ENCODE peak calls at places on chromosomes 16 and 17, in nine cellular contexts. O is HFF-Myc; P is left lung; S is CD8-positive, alpha-beta memory T cell; E is H7; R is A673; K is thyroid gland; V is adrenal gland; L is effector memory CD4-positive, alpha-beta T cell. H is an unnamed sample.

GRCh38 chr17:43556292-43556691 is 10.2 kb upstream of the ETV4 start:
- DNase-seq in O (peak; percentile 96), P (peak; percentile 66), S (no peak), E (no peak), R (no peak), K (peak; percentile 33), V (peak; percentile 43), L (no peak), H (no peak)

GRCh38 chr17:47948706-47949196 is 7.4 kb downstream of the PNPO start:
- DNase-seq in O (no peak), P (peak; percentile 44), S (no peak), E (no peak), R (no peak), K (peak; percentile 31), V (peak; percentile 51), L (no peak), H (no peak)

GRCh38 chr17:45451131-45451530 is 18.5 kb upstream of the ARHGAP27 start:
- DNase-seq in O (no peak), P (peak; percentile 30), S (no peak), E (peak; percentile 67), R (no peak), K (no peak), V (no peak), L (no peak), H (no peak)

GRCh38 chr17:61568219-61569072 is 22.6 kb downstream of the NACA2 start:
- DNase-seq in O (no peak), P (no peak), S (no peak), E (no peak), R (no peak), K (no peak), V (no peak), L (no peak), H (no peak)

GRCh38 chr16:86791287-86792074 is 213.1 kb downstream of the FOXL1 start:
- DNase-seq in O (no peak), P (no peak), S (no peak), E (no peak), R (peak; percentile 36), K (no peak), V (no peak), L (no peak), H (no peak)

GRCh38 chr17:74430706-74431567 is 951 bp upstream of the GPRC5C start:
- DNase-seq in O (no peak), P (peak; percentile 89), S (no peak), E (peak; percentile 89), R (no peak), K (peak; percentile 100), V (peak; percentile 82), L (no peak), H (peak; percentile 81)

GRCh38 chr16:10668322-10669045 is 26.2 kb downstream of the TEKT5 start:
- DNase-seq in O (no peak), P (no peak), S (no peak), E (peak; percentile 74), R (peak; percentile 36), K (peak; percentile 3), V (no peak), L (no peak), H (no peak)

GRCh38 chr17:59094921-59095530 is 11.7 kb downstream of the TRIM37 start:
- DNase-seq in O (no peak), P (no peak), S (no peak), E (no peak), R (no peak), K (no peak), V (no peak), L (no peak), H (no peak)

GRCh38 chr17:74201250-74201649 is 2.2 kb upstream of the RPL38 start:
- DNase-seq in O (no peak), P (no peak), S (no peak), E (no peak), R (peak; percentile 79), K (no peak), V (peak; percentile 55), L (no peak), H (no peak)

GRCh38 chr17:39750131-39751015 is 12.6 kb downstream of the GRB7 start:
- DNase-seq in O (no peak), P (no peak), S (no peak), E (peak; percentile 55), R (no peak), K (peak; percentile 88), V (no peak), L (no peak), H (no peak)

GRCh38 chr16:53094013-53094630 is 39.3 kb downstream of the CHD9 start:
- DNase-seq in O (no peak), P (peak; percentile 75), S (no peak), E (no peak), R (peak; percentile 98), K (peak; percentile 35), V (peak; percentile 42), L (peak; percentile 58), H (no peak)

GRCh38 chr17:491086-492014 is 138.7 kb upstream of the RPH3AL start:
- DNase-seq in O (no peak), P (peak; percentile 59), S (peak; percentile 52), E (peak; percentile 91), R (peak; percentile 68), K (peak; percentile 52), V (peak; percentile 51), L (no peak), H (no peak)

GRCh38 chr16:66843191-66843590 is 1.0 kb upstream of the CA7 start:
- DNase-seq in O (no peak), P (no peak), S (no peak), E (peak; percentile 39), R (no peak), K (no peak), V (no peak), L (no peak), H (no peak)

GRCh38 chr16:4862639-4863038 is 15.4 kb downstream of the UBN1 start:
- DNase-seq in O (no peak), P (no peak), S (no peak), E (no peak), R (no peak), K (no peak), V (no peak), L (no peak), H (no peak)

GRCh38 chr16:17947165-17947564 is 389.4 kb downstream of the NPIPA8 start:
- DNase-seq in O (no peak), P (no peak), S (no peak), E (no peak), R (no peak), K (no peak), V (no peak), L (no peak), H (no peak)

GRCh38 chr16:26178298-26178697 is 486.5 kb downstream of the HS3ST4 start:
- DNase-seq in O (no peak), P (no peak), S (no peak), E (no peak), R (no peak), K (no peak), V (no peak), L (no peak), H (no peak)

GRCh38 chr17:47188266-47188665 is 829 bp downstream of the CDC27 start:
- DNase-seq in O (no peak), P (no peak), S (no peak), E (peak; percentile 29), R (peak; percentile 15), K (no peak), V (no peak), L (no peak), H (no peak)

GRCh38 chr16:71703324-71703723 is 21.2 kb downstream of the PHLPP2 start:
- DNase-seq in O (no peak), P (no peak), S (no peak), E (no peak), R (no peak), K (no peak), V (no peak), L (no peak), H (no peak)

DNA sequence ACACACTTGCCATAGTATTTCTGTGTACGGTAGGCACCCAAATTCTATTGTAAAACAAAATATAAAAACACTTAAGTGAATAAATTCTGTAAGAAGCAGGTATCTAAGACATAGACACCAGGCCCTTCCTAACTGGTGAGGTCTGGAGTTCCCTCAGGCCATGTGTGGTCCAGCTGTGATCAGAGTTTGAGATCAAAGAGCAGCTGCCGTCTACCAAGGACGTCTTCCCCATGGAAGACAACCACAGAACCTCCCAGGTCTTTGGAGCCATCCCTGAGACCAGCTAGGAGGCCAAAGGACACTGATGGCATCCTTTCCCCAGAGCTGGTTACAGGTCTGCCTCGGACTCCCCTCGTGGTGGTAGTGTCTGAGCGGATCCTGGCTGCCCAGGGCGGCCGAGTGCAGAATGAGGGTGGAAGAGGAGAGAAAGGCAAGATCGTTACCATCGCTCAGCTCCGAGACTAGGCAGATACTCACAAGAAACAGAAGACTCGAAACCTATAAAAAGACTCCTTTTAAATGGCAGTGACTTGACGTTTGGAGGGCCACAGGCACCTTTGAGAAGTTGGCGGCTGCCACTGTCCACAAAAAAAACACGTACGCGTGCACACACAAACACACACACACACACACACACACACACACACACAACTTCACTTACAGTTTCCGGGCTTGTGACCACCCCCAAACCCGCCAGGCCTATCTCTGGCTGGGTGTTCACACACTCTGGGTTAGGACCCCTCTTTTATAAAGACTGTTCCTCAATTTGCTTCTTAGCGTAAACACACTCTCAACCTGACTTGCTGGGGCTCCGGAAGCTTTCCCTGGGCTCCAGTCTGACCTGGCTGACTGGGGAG is 7.5 kb downstream of the TIMP2 start:
- DNase-seq in O (no peak), P (no peak), S (peak; percentile 15), E (no peak), R (no peak), K (no peak), V (no peak), L (no peak), H (no peak)
- H3K4me3 ChIP-seq in O (no peak overlapping the region), P (peak overlapping the region; percentile 23), S (no peak overlapping the region), E (no peak overlapping the region), R (no peak overlapping the region), K (no peak overlapping the region), V (no peak overlapping the region), L (no peak overlapping the region), H (peak overlapping the region; percentile 25)

GRCh38 chr17:5122586-5123342 is 6.9 kb downstream of the USP6 start:
- DNase-seq in O (no peak), P (no peak), S (peak; percentile 9), E (peak; percentile 86), R (peak; percentile 21), K (no peak), V (no peak), L (no peak), H (no peak)
- H3K4me3 ChIP-seq in O (peak overlapping the region; percentile 40), P (peak overlapping the region; percentile 43), S (no peak overlapping the region), E (peak overlapping the region; percentile 63), R (peak overlapping the region; percentile 35), K (no peak overlapping the region), V (peak overlapping the region; percentile 54), L (peak overlapping the region; percentile 17), H (peak overlapping the region; percentile 71)

GRCh38 chr16:85003723-85004586 is 7.4 kb downstream of the ZDHHC7 start:
- DNase-seq in O (no peak), P (no peak), S (no peak), E (no peak), R (no peak), K (no peak), V (no peak), L (no peak), H (no peak)
- H3K4me3 ChIP-seq in O (no peak overlapping the region), P (peak overlapping the region; percentile 7), S (no peak overlapping the region), E (no peak overlapping the region), R (no peak overlapping the region), K (no peak overlapping the region), V (no peak overlapping the region), L (no peak overlapping the region), H (peak overlapping the region; percentile 58)

DNA sequence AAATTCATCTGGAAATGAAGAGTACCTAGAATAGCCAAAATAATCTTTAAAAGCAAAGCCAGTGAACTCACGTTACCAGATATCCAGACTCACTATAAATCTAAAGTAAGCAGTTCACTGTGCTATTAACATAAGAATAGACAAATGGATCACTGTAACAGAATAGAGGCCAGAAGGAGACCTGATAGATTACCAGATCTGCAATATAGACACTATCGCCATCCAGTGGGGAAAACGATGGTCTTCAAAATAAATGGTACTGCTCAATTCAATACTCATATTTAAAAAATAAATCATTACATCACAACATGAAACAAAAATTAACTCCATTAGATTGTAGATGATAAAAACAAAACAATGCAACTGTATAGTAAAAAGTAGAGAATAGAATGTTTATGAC is 158.6 kb upstream of the CDH8 start:
- DNase-seq in O (no peak), P (no peak), S (no peak), E (no peak), R (peak; percentile 48), K (no peak), V (no peak), L (no peak), H (no peak)
- H3K4me3 ChIP-seq in O (no peak overlapping the region), P (no peak overlapping the region), S (no peak overlapping the region), E (no peak overlapping the region), R (no peak overlapping the region), K (no peak overlapping the region), V (no peak overlapping the region), L (no peak overlapping the region), H (no peak overlapping the region)